ENCODE peak calls at places on chromosomes 2 and 18, in seven cellular contexts. C is globus pallidus, Q is HCT116, K is neuronal stem cell, P is M059J, U is ELR, M is HS-5. W is an unnamed sample.

GRCh38 chr2:203463176-203463797 is 71.8 kb downstream of the RAPH1 start:
- DNase-seq in C (no peak), Q (no peak), K (no peak), P (no peak), U (no peak), M (no peak), W (no peak)

GRCh38 chr18:6943143-6943542 is 174.5 kb downstream of the LAMA1 start:
- DNase-seq in C (no peak), Q (no peak), K (no peak), P (no peak), U (no peak), M (no peak), W (no peak)

GRCh38 chr2:10190737-10191532 is 68.4 kb downstream of the RRM2 start:
- DNase-seq in C (no peak), Q (no peak), K (no peak), P (no peak), U (no peak), M (no peak), W (no peak)

GRCh38 chr18:26088482-26088881 is 1.9 kb downstream of the SS18 start:
- DNase-seq in C (peak), Q (no peak), K (no peak), P (peak), U (peak), M (no peak), W (peak)

GRCh38 chr18:49697757-49698595 is 115.4 kb downstream of the ACAA2 start:
- DNase-seq in C (no peak), Q (no peak), K (peak), P (peak), U (no peak), M (no peak), W (no peak)

GRCh38 chr2:217731805-217732204 is 271.0 kb downstream of the TNS1 start:
- DNase-seq in C (no peak), Q (no peak), K (no peak), P (peak), U (peak), M (no peak), W (peak)

GRCh38 chr2:178947006-178947405 is 102.9 kb downstream of the CCDC141 start:
- DNase-seq in C (no peak), Q (no peak), K (no peak), P (no peak), U (no peak), M (no peak), W (peak)

GRCh38 chr2:172462393-172463381 is 35.3 kb downstream of the ITGA6 start:
- DNase-seq in C (no peak), Q (no peak), K (no peak), P (no peak), U (no peak), M (no peak), W (no peak)

GRCh38 chr2:196515608-196516007 is 123.9 kb upstream of the CCDC150 start:
- DNase-seq in C (no peak), Q (no peak), K (no peak), P (no peak), U (no peak), M (no peak), W (no peak)

GRCh38 chr2:238294046-238294392 is 5.6 kb upstream of the PER2 start:
- DNase-seq in C (no peak), Q (no peak), K (no peak), P (no peak), U (no peak), M (no peak), W (no peak)

GRCh38 chr2:236156095-236156859 is 11.9 kb downstream of the GBX2 start:
- DNase-seq in C (no peak), Q (no peak), K (no peak), P (no peak), U (no peak), M (no peak), W (no peak)

GRCh38 chr2:40281021-40281940 is 170.6 kb downstream of the SLC8A1 start:
- DNase-seq in C (peak), Q (no peak), K (no peak), P (peak), U (peak), M (peak), W (peak)

GRCh38 chr18:35005963-35006577 is 35.1 kb upstream of the MAPRE2 start:
- DNase-seq in C (peak), Q (peak), K (peak), P (peak), U (peak), M (peak), W (peak)

GRCh38 chr2:200509227-200509607 is 651 bp downstream of the KCTD18 start:
- DNase-seq in C (peak), Q (no peak), K (no peak), P (peak), U (peak), M (no peak), W (no peak)

GRCh38 chr2:66982766-66983165 is 414.4 kb upstream of the ETAA1 start:
- DNase-seq in C (no peak), Q (no peak), K (no peak), P (peak), U (peak), M (no peak), W (peak)

GRCh38 chr2:50529600-50530218 is 502.2 kb downstream of the NRXN1 start:
- DNase-seq in C (peak), Q (peak), K (peak), P (peak), U (peak), M (peak), W (peak)

GRCh38 chr2:157439792-157440186 is 4.1 kb downstream of the CYTIP start:
- DNase-seq in C (no peak), Q (no peak), K (no peak), P (no peak), U (no peak), M (no peak), W (peak)

GRCh38 chr2:200787351-200788128 is 24.2 kb upstream of the BZW1 start:
- DNase-seq in C (no peak), Q (no peak), K (no peak), P (peak), U (peak), M (peak), W (peak)

GRCh38 chr2:6978991-6979390 is 61.8 kb downstream of the RNF144A start:
- DNase-seq in C (no peak), Q (no peak), K (no peak), P (no peak), U (no peak), M (no peak), W (no peak)

GRCh38 chr2:12199661-12200258 is 453.3 kb downstream of the LPIN1 start:
- DNase-seq in C (no peak), Q (no peak), K (no peak), P (no peak), U (no peak), M (no peak), W (peak)

GRCh38 chr2:127552336-127552735 is 16.9 kb downstream of the MYO7B start:
- DNase-seq in C (no peak), Q (no peak), K (no peak), P (no peak), U (no peak), M (no peak), W (no peak)

GRCh38 chr18:41938445-41938844 is 16.6 kb upstream of the PIK3C3 start:
- DNase-seq in C (no peak), Q (no peak), K (no peak), P (peak), U (peak), M (peak), W (peak)

GRCh38 chr2:216412022-216412999 is at the start of gene SMARCAL1:
- DNase-seq in C (peak), Q (peak), K (peak), P (peak), U (peak), M (peak), W (peak)

GRCh38 chr2:3387644-3388411 is 8.3 kb downstream of the TRAPPC12 start:
- DNase-seq in C (no peak), Q (no peak), K (no peak), P (no peak), U (no peak), M (no peak), W (no peak)

GRCh38 chr2:54808642-54809041 is 85.2 kb downstream of the EML6 start:
- DNase-seq in C (no peak), Q (no peak), K (no peak), P (peak), U (no peak), M (no peak), W (no peak)

GRCh38 chr2:9771101-9771449 is 72.2 kb upstream of the TAF1B start:
- DNase-seq in C (no peak), Q (no peak), K (no peak), P (no peak), U (no peak), M (no peak), W (no peak)

GRCh38 chr2:115396579-115396978 is 954.1 kb downstream of the DPP10 start:
- DNase-seq in C (no peak), Q (no peak), K (no peak), P (no peak), U (no peak), M (no peak), W (no peak)